ENCODE peak calls at places on chromosomes 5 and 9, in four cellular contexts. B is Peyer's patch, X is esophagus squamous epithelium, S is thyroid gland. E is an unnamed sample. For H3K9me3, the result is how much of the 10 kb centered on the place peaks cover.

GRCh38 chr9:106869458-106869857 is 6.5 kb downstream of the ZNF462 start:
- DNase-seq in B (no peak), X (no peak), S (peak), E (peak)

GRCh38 chr9:36791204-36791948 is 218.7 kb downstream of the MELK start:
- DNase-seq in B (no peak), X (no peak), S (no peak), E (no peak)

GRCh38 chr9:123599781-123600180 is 243.8 kb downstream of the CRB2 start:
- DNase-seq in B (no peak), X (no peak), S (no peak), E (no peak)

GRCh38 chr5:42951847-42952411 is 88.2 kb downstream of the ANXA2R start:
- DNase-seq in B (peak), X (no peak), S (no peak), E (no peak)

GRCh38 chr5:140627972-140628371 is 5.0 kb downstream of the CD14 start:
- DNase-seq in B (no peak), X (no peak), S (no peak), E (no peak)

GRCh38 chr9:136941231-136942111 is 3.1 kb downstream of the FBXW5 start:
- DNase-seq in B (no peak), X (no peak), S (no peak), E (no peak)

GRCh38 chr5:94313188-94313587 is 305.2 kb downstream of the KIAA0825 start:
- DNase-seq in B (no peak), X (no peak), S (no peak), E (no peak)

GRCh38 chr5:145347026-145347616 is 488.0 kb downstream of the PRELID2 start:
- DNase-seq in B (no peak), X (no peak), S (no peak), E (peak)

GRCh38 chr5:124341066-124341943 is 405.1 kb downstream of the ZNF608 start:
- DNase-seq in B (no peak), X (no peak), S (peak), E (no peak)

GRCh38 chr9:15722888-15723287 is 170.0 kb downstream of the CCDC171 start:
- DNase-seq in B (no peak), X (no peak), S (peak), E (no peak)

GRCh38 chr5:135071311-135071710 is 37.3 kb upstream of the PITX1 start:
- DNase-seq in B (peak), X (no peak), S (no peak), E (no peak)

GRCh38 chr5:57386958-57387357 is 95.7 kb downstream of the ACTBL2 start:
- DNase-seq in B (no peak), X (no peak), S (no peak), E (no peak)

GRCh38 chr5:36418172-36418979 is 116.7 kb upstream of the RANBP3L start:
- DNase-seq in B (no peak), X (no peak), S (no peak), E (no peak)

GRCh38 chr9:112844771-112845542 is 45.7 kb downstream of the SLC46A2 start:
- DNase-seq in B (peak), X (no peak), S (peak), E (peak)

GRCh38 chr5:173488144-173488543 is 128.3 kb downstream of the BOD1 start:
- DNase-seq in B (no peak), X (no peak), S (no peak), E (no peak)

GRCh38 chr5:112630246-112631009 is 107.3 kb upstream of the APC start:
- DNase-seq in B (no peak), X (no peak), S (no peak), E (no peak)

GRCh38 chr9:129677456-129677855 is 12.0 kb downstream of the PRRX2 start:
- DNase-seq in B (no peak), X (no peak), S (no peak), E (no peak)

GRCh38 chr5:14859980-14860379 is 11.6 kb downstream of the ANKH start:
- DNase-seq in B (no peak), X (no peak), S (peak), E (peak)

GRCh38 chr9:130956636-130957450 is 17.8 kb upstream of the FIBCD1 start:
- DNase-seq in B (no peak), X (no peak), S (no peak), E (no peak)

GRCh38 chr9:69204869-69205268 is 30.8 kb downstream of the TJP2 start:
- DNase-seq in B (no peak), X (no peak), S (peak), E (no peak)

DNA sequence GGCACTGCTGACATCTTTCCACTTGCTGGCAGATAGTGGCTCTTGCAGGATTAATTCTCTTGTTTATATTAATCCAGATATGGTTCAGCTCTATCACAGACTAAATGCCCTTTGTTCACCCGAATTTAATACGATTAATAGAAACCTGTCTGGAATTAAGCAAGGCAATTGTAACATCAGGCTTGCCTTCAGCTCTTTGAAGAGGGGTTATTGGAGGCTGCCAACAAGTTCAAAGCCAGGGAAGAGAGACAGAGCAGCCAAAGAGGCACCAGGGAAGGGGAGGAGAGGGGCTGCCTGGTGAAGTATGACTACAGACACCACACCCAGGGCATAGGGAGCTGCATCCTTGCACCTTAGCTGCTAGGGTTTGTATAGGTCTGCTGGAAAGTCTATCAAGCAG is 236.1 kb downstream of the SAXO1 start:
- DNase-seq in B (no peak), X (no peak), S (no peak), E (no peak)
- H3K27ac ChIP-seq in B (no peak), X (no peak), S (no peak), E (no peak)

GRCh38 chr5:167063788-167064187 is 1227.7 kb upstream of the WWC1 start:
- DNase-seq in B (no peak), X (no peak), S (no peak), E (no peak)
- H3K9me3 ChIP-seq in B (under half), X (under half), S (under half), E (under half)

GRCh38 chr5:76717222-76718083 is 1.5 kb downstream of the F2R start:
- DNase-seq in B (no peak), X (no peak), S (no peak), E (no peak)
- TF ChIP-seq POLR2A in B (no peak), X (no peak), S (no peak), E (no peak)

GRCh38 chr5:139382781-139383180 is 316 bp downstream of the SLC23A1 start:
- DNase-seq in B (no peak), X (no peak), S (no peak), E (no peak)

GRCh38 chr5:139384591-139385051 is 1.5 kb upstream of the SLC23A1 start:
- DNase-seq in B (peak), X (no peak), S (no peak), E (no peak)

GRCh38 chr5:139382371-139382770 is 726 bp downstream of the SLC23A1 start:
- DNase-seq in B (peak), X (no peak), S (no peak), E (no peak)

GRCh38 chr5:139383993-139384590 is 995 bp upstream of the SLC23A1 start:
- DNase-seq in B (peak), X (no peak), S (peak), E (no peak)

GRCh38 chr5:139383275-139383992 is at the start of gene SLC23A1:
- DNase-seq in B (peak), X (no peak), S (no peak), E (peak)
- H3K27ac ChIP-seq in B (peak), X (peak), S (no peak), E (no peak)

GRCh38 chr5:2330325-2330724 is 421.2 kb downstream of the IRX2 start:
- DNase-seq in B (no peak), X (no peak), S (no peak), E (no peak)
- H3K9me3 ChIP-seq in B (under half), X (under half), S (under half), E (under half)

DNA sequence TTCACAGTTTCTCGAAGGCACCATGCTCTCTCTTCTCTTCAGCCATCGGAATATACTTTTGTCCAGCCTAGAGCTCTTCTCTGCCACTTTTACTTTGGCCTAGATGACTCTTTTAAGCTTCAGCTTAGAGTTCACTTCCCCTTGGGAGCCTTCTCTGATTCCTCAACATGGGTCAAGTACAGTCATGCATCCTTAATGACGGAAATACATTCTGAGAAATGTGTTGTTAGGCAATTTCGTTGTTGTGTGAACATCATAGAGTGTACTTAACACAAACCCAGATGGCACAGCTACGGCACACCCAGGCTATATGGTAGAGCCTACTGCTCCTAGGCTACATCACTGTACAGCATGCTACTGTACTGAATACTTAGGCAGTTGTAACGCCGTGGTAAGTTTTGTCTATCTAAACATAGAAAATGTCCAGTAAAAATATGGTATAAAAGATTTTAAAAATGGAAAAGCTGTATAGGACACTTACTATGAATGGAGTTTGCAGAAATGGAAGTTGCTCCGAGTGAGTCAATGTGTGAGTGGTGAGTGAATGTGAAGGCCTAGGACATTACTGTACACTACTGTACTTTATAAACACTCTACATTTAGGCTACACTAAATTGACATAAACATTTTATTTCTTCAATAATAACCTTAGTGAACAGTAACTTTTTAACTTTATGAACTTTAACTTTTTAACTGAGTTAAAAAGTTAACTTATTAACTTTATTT is 15.1 kb upstream of the TNFSF15 start:
- DNase-seq in B (no peak), X (no peak), S (no peak), E (no peak)
- TF ChIP-seq POLR2A in B (no peak), X (no peak), S (no peak), E (no peak)

GRCh38 chr9:92481029-92481633 is 1.2 kb downstream of the ASPN start:
- DNase-seq in B (no peak), X (no peak), S (no peak), E (no peak)

GRCh38 chr9:92476962-92477361 is 5.3 kb downstream of the ASPN start:
- DNase-seq in B (no peak), X (no peak), S (no peak), E (no peak)

GRCh38 chr9:92482336-92482735 is at the start of gene ASPN:
- DNase-seq in B (no peak), X (no peak), S (no peak), E (no peak)

GRCh38 chr9:92483896-92484545 is 1.7 kb upstream of the ASPN start:
- DNase-seq in B (no peak), X (no peak), S (no peak), E (no peak)

GRCh38 chr9:92480332-92480771 is 2.0 kb downstream of the ASPN start:
- DNase-seq in B (no peak), X (no peak), S (no peak), E (no peak)
- H3K27ac ChIP-seq in B (no peak), X (peak), S (no peak), E (no peak)

DNA sequence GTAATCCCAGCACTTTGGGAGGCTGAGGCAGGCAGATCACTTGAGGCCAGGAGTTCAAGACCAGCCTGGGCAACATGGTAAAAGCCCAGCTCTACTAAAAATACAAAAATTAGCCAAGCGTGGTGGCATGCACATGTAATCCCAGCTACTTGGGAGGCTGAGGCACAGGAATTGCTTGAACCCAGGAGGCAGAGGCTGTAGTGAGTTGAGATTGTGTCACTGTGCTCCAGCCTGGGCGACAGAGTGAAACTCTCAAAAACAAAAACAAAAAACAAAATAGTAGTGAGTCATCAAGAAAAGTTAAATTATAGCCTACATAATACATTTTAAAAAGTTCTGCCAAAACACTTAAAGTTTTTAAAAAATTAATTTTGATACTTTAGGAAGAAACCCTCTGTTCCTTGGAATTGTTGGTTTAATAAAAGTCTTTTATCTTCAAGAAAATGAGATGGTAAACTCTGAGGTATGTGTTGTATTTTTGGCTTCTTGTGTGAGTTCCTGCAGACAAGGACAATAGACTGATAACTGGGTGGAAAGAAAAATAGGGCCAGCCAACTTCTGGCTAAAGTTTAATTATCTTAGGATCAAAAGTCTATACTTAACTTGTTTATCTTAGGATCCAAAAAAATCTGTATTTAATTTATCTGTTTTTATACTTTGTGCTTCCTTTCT is 9.3 kb downstream of the RUSC2 start:
- DNase-seq in B (no peak), X (no peak), S (no peak), E (no peak)
- H3K9me3 ChIP-seq in B (under half), X (under half), S (under half), E (under half)